ENCODE peak calls at places on chromosomes 11 and 22, in five cellular contexts. O is GM10248, P is BJ, U is AG10803, Z is cardiac fibroblast. M is an unnamed sample.

GRCh38 chr11:57055780-57056179 is 67.1 kb downstream of the OR5AK2 start:
- DNase-seq in O (no peak), P (no peak), U (no peak), Z (no peak), M (no peak)

GRCh38 chr11:44573333-44573732 is 7.9 kb downstream of the CD82 start:
- DNase-seq in O (no peak), P (no peak), U (no peak), Z (no peak), M (no peak)

GRCh38 chr11:45993438-45994064 is 71.1 kb downstream of the LARGE2 start:
- DNase-seq in O (no peak), P (no peak), U (peak), Z (peak), M (no peak)

GRCh38 chr22:29470159-29470855 is 9.7 kb upstream of the NEFH start:
- DNase-seq in O (peak), P (no peak), U (peak), Z (peak), M (peak)

GRCh38 chr22:44735518-44736428 is 16.6 kb upstream of the ARHGAP8 start:
- DNase-seq in O (peak), P (no peak), U (peak), Z (peak), M (peak)

GRCh38 chr11:70146309-70146708 is 56.8 kb upstream of the FADD start:
- DNase-seq in O (no peak), P (no peak), U (no peak), Z (no peak), M (no peak)

GRCh38 chr11:26976389-26976788 is 17.5 kb upstream of the FIBIN start:
- DNase-seq in O (no peak), P (no peak), U (peak), Z (no peak), M (no peak)

GRCh38 chr11:72821221-72821919 is 7.2 kb downstream of the ATG16L2 start:
- DNase-seq in O (no peak), P (no peak), U (no peak), Z (no peak), M (no peak)

GRCh38 chr11:34682822-34683221 is 61.9 kb downstream of the EHF start:
- DNase-seq in O (no peak), P (no peak), U (peak), Z (no peak), M (no peak)

GRCh38 chr11:62439785-62440602 is 21.2 kb downstream of the SCGB1A1 start:
- DNase-seq in O (no peak), P (no peak), U (peak), Z (peak), M (no peak)

GRCh38 chr11:72227316-72228228 is 3.0 kb downstream of the INPPL1 start:
- DNase-seq in O (peak), P (no peak), U (peak), Z (no peak), M (no peak)

GRCh38 chr22:17847360-17848078 is 73.2 kb upstream of the BID start:
- DNase-seq in O (no peak), P (no peak), U (no peak), Z (no peak), M (no peak)

GRCh38 chr11:35463211-35463810 is 44.0 kb upstream of the SLC1A2 start:
- DNase-seq in O (no peak), P (no peak), U (no peak), Z (no peak), M (no peak)

GRCh38 chr11:85965202-85965601 is 103.7 kb downstream of the PICALM start:
- DNase-seq in O (no peak), P (no peak), U (peak), Z (no peak), M (no peak)

GRCh38 chr11:13224324-13224723 is 53.3 kb upstream of the BMAL1 start:
- DNase-seq in O (no peak), P (no peak), U (no peak), Z (no peak), M (no peak)

GRCh38 chr11:77107950-77108349 is 5.3 kb downstream of the OMP start:
- DNase-seq in O (no peak), P (peak), U (peak), Z (peak), M (no peak)
- TF ChIP-seq CTCF in O (no peak), P (no peak), U (no peak), Z (no peak), M (no peak)

GRCh38 chr22:20138417-20138738 is 6.8 kb downstream of the ZDHHC8 start:
- DNase-seq in O (no peak), P (no peak), U (no peak), Z (no peak), M (no peak)
- TF ChIP-seq CTCF in O (no peak), P (no peak), U (no peak), Z (no peak), M (no peak)

DNA sequence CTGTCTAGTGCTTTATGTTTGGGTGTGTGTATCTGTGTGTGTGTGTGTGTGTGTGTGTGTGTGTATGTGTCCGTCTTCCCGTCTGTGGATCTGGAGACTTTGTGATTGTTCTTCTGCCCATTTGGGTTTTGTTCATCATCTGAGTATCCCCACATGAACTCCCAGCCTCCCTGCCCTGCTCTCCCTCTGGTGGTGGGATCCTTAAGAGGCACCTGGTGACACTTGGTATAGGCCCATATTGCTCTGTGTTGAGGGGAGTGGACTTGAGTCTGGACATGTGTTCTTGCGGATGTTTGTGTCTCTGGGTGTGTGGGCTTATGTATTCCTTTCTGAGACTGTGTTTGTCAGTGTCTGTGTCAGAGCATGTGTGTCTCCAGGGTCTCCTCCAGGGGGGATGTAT is 15.3 kb downstream of the RCOR2 start:
- DNase-seq in O (no peak), P (no peak), U (no peak), Z (peak), M (no peak)
- TF ChIP-seq CTCF in O (no peak), P (peak), U (peak), Z (peak), M (no peak)

GRCh38 chr22:43476341-43476740 is 64.5 kb downstream of the MPPED1 start:
- DNase-seq in O (no peak), P (no peak), U (no peak), Z (no peak), M (no peak)
- TF ChIP-seq CTCF in O (no peak), P (no peak), U (no peak), Z (no peak), M (no peak)

GRCh38 chr11:125257751-125258150 is 93.2 kb downstream of the PKNOX2 start:
- DNase-seq in O (no peak), P (no peak), U (no peak), Z (no peak), M (no peak)

GRCh38 chr11:125253795-125254525 is 89.4 kb downstream of the PKNOX2 start:
- DNase-seq in O (no peak), P (no peak), U (no peak), Z (no peak), M (no peak)

GRCh38 chr11:125258626-125259025 is 94.1 kb downstream of the PKNOX2 start:
- DNase-seq in O (no peak), P (no peak), U (no peak), Z (no peak), M (no peak)

GRCh38 chr11:125256471-125257010 is 92.0 kb downstream of the PKNOX2 start:
- DNase-seq in O (no peak), P (no peak), U (no peak), Z (no peak), M (no peak)

GRCh38 chr11:125257185-125257584 is 92.6 kb downstream of the PKNOX2 start:
- DNase-seq in O (no peak), P (no peak), U (no peak), Z (no peak), M (no peak)
- TF ChIP-seq CTCF in O (no peak), P (peak), U (peak), Z (peak), M (no peak)

M was measured in activated B cell treated with CpG ODN at 0.5 μM for 24 hours.